ENCODE peak calls at places on chromosomes 16 and 17, in four cellular contexts. One of them, this sample, is unnamed.

GRCh38 chr17:41800601-41801373 is 11.0 kb downstream of the P3H4 start:
- DNase-seq in fibroblast of the conjunctiva: no peak
- DNase-seq in GM19239: no peak
- DNase-seq in stimulated activated CD4-positive, alpha-beta T cell treated with anti-CD3 and anti-CD28 coated beads, Interleukin-1b, Interleukin-23, amount 100 ng/mL, for 48 hours: no peak
- DNase-seq in this sample: no peak

GRCh38 chr17:18951941-18952842 is at the start of gene SLC5A10:
- DNase-seq in fibroblast of the conjunctiva: no peak
- DNase-seq in GM19239: no peak
- DNase-seq in stimulated activated CD4-positive, alpha-beta T cell treated with anti-CD3 and anti-CD28 coated beads, Interleukin-1b, Interleukin-23, amount 100 ng/mL, for 48 hours: no peak
- DNase-seq in this sample: no peak

GRCh38 chr17:59853168-59853918 is 39.4 kb downstream of the TUBD1 start:
- DNase-seq in fibroblast of the conjunctiva: no peak
- DNase-seq in GM19239: no peak
- DNase-seq in stimulated activated CD4-positive, alpha-beta T cell treated with anti-CD3 and anti-CD28 coated beads, Interleukin-1b, Interleukin-23, amount 100 ng/mL, for 48 hours: peak; percentile 75
- DNase-seq in this sample: no peak

GRCh38 chr16:84229421-84229820 is 10.4 kb downstream of the KCNG4 start:
- DNase-seq in fibroblast of the conjunctiva: no peak
- DNase-seq in GM19239: no peak
- DNase-seq in stimulated activated CD4-positive, alpha-beta T cell treated with anti-CD3 and anti-CD28 coated beads, Interleukin-1b, Interleukin-23, amount 100 ng/mL, for 48 hours: no peak
- DNase-seq in this sample: no peak

GRCh38 chr16:58363746-58364393 is 28.4 kb upstream of the GINS3 start:
- DNase-seq in fibroblast of the conjunctiva: no peak
- DNase-seq in GM19239: no peak
- DNase-seq in stimulated activated CD4-positive, alpha-beta T cell treated with anti-CD3 and anti-CD28 coated beads, Interleukin-1b, Interleukin-23, amount 100 ng/mL, for 48 hours: no peak
- DNase-seq in this sample: no peak

GRCh38 chr17:41864498-41864836 is 756 bp downstream of the KLHL11 start:
- DNase-seq in fibroblast of the conjunctiva: no peak
- DNase-seq in GM19239: peak; percentile 31
- DNase-seq in stimulated activated CD4-positive, alpha-beta T cell treated with anti-CD3 and anti-CD28 coated beads, Interleukin-1b, Interleukin-23, amount 100 ng/mL, for 48 hours: no peak
- DNase-seq in this sample: peak; percentile 35

GRCh38 chr17:17535957-17536356 is 39.8 kb upstream of the RASD1 start:
- DNase-seq in fibroblast of the conjunctiva: no peak
- DNase-seq in GM19239: no peak
- DNase-seq in stimulated activated CD4-positive, alpha-beta T cell treated with anti-CD3 and anti-CD28 coated beads, Interleukin-1b, Interleukin-23, amount 100 ng/mL, for 48 hours: no peak
- DNase-seq in this sample: no peak

GRCh38 chr17:31327534-31328526 is 6.4 kb upstream of the EVI2A start:
- DNase-seq in fibroblast of the conjunctiva: peak; percentile 16
- DNase-seq in GM19239: no peak
- DNase-seq in stimulated activated CD4-positive, alpha-beta T cell treated with anti-CD3 and anti-CD28 coated beads, Interleukin-1b, Interleukin-23, amount 100 ng/mL, for 48 hours: no peak
- DNase-seq in this sample: no peak

GRCh38 chr16:70520612-70521297 is 2.6 kb downstream of the COG4 start:
- DNase-seq in fibroblast of the conjunctiva: no peak
- DNase-seq in GM19239: peak; percentile 22
- DNase-seq in stimulated activated CD4-positive, alpha-beta T cell treated with anti-CD3 and anti-CD28 coated beads, Interleukin-1b, Interleukin-23, amount 100 ng/mL, for 48 hours: no peak
- DNase-seq in this sample: peak; percentile 25

GRCh38 chr17:63035271-63035670 is 69.2 kb downstream of the TANC2 start:
- DNase-seq in fibroblast of the conjunctiva: peak; percentile 67
- DNase-seq in GM19239: no peak
- DNase-seq in stimulated activated CD4-positive, alpha-beta T cell treated with anti-CD3 and anti-CD28 coated beads, Interleukin-1b, Interleukin-23, amount 100 ng/mL, for 48 hours: no peak
- DNase-seq in this sample: no peak

GRCh38 chr17:35745749-35746320 is 7.2 kb downstream of the GAS2L2 start:
- DNase-seq in fibroblast of the conjunctiva: no peak
- DNase-seq in GM19239: no peak
- DNase-seq in stimulated activated CD4-positive, alpha-beta T cell treated with anti-CD3 and anti-CD28 coated beads, Interleukin-1b, Interleukin-23, amount 100 ng/mL, for 48 hours: no peak
- DNase-seq in this sample: no peak

GRCh38 chr17:19718613-19719364 is 2.4 kb upstream of the SLC47A2 start:
- DNase-seq in fibroblast of the conjunctiva: no peak
- DNase-seq in GM19239: no peak
- DNase-seq in stimulated activated CD4-positive, alpha-beta T cell treated with anti-CD3 and anti-CD28 coated beads, Interleukin-1b, Interleukin-23, amount 100 ng/mL, for 48 hours: no peak
- DNase-seq in this sample: no peak

GRCh38 chr17:17151962-17152361 is 54.2 kb downstream of the PLD6 start:
- DNase-seq in fibroblast of the conjunctiva: peak; percentile 81
- DNase-seq in GM19239: no peak
- DNase-seq in stimulated activated CD4-positive, alpha-beta T cell treated with anti-CD3 and anti-CD28 coated beads, Interleukin-1b, Interleukin-23, amount 100 ng/mL, for 48 hours: peak; percentile 39
- DNase-seq in this sample: peak; percentile 20

GRCh38 chr17:8222630-8223355 is 12.4 kb upstream of the AURKB start:
- DNase-seq in fibroblast of the conjunctiva: peak; percentile 96
- DNase-seq in GM19239: no peak
- DNase-seq in stimulated activated CD4-positive, alpha-beta T cell treated with anti-CD3 and anti-CD28 coated beads, Interleukin-1b, Interleukin-23, amount 100 ng/mL, for 48 hours: peak; percentile 92
- DNase-seq in this sample: peak; percentile 90

GRCh38 chr17:36824678-36825091 is 112.6 kb upstream of the LHX1 start:
- DNase-seq in fibroblast of the conjunctiva: no peak
- DNase-seq in GM19239: no peak
- DNase-seq in stimulated activated CD4-positive, alpha-beta T cell treated with anti-CD3 and anti-CD28 coated beads, Interleukin-1b, Interleukin-23, amount 100 ng/mL, for 48 hours: no peak
- DNase-seq in this sample: no peak

GRCh38 chr17:82458885-82459424 is 414 bp downstream of the NARF start:
- DNase-seq in fibroblast of the conjunctiva: no peak
- DNase-seq in GM19239: no peak
- DNase-seq in stimulated activated CD4-positive, alpha-beta T cell treated with anti-CD3 and anti-CD28 coated beads, Interleukin-1b, Interleukin-23, amount 100 ng/mL, for 48 hours: no peak
- DNase-seq in this sample: peak; percentile 39

GRCh38 chr16:78317871-78318270 is 218.4 kb downstream of the WWOX start:
- DNase-seq in fibroblast of the conjunctiva: no peak
- DNase-seq in GM19239: no peak
- DNase-seq in stimulated activated CD4-positive, alpha-beta T cell treated with anti-CD3 and anti-CD28 coated beads, Interleukin-1b, Interleukin-23, amount 100 ng/mL, for 48 hours: no peak
- DNase-seq in this sample: no peak

GRCh38 chr17:34816806-34817205 is 144.5 kb downstream of the CCT6B start:
- DNase-seq in fibroblast of the conjunctiva: no peak
- DNase-seq in GM19239: no peak
- DNase-seq in stimulated activated CD4-positive, alpha-beta T cell treated with anti-CD3 and anti-CD28 coated beads, Interleukin-1b, Interleukin-23, amount 100 ng/mL, for 48 hours: no peak
- DNase-seq in this sample: no peak

GRCh38 chr16:56475226-56475625 is 23.9 kb downstream of the OGFOD1 start:
- DNase-seq in fibroblast of the conjunctiva: no peak
- DNase-seq in GM19239: no peak
- DNase-seq in stimulated activated CD4-positive, alpha-beta T cell treated with anti-CD3 and anti-CD28 coated beads, Interleukin-1b, Interleukin-23, amount 100 ng/mL, for 48 hours: no peak
- DNase-seq in this sample: no peak

GRCh38 chr16:705748-706188 is at the start of gene FBXL16:
- DNase-seq in fibroblast of the conjunctiva: no peak
- DNase-seq in GM19239: no peak
- DNase-seq in stimulated activated CD4-positive, alpha-beta T cell treated with anti-CD3 and anti-CD28 coated beads, Interleukin-1b, Interleukin-23, amount 100 ng/mL, for 48 hours: no peak
- DNase-seq in this sample: no peak

GRCh38 chr17:67212716-67213417 is 32.1 kb downstream of the HELZ start:
- DNase-seq in fibroblast of the conjunctiva: no peak
- DNase-seq in GM19239: no peak
- DNase-seq in stimulated activated CD4-positive, alpha-beta T cell treated with anti-CD3 and anti-CD28 coated beads, Interleukin-1b, Interleukin-23, amount 100 ng/mL, for 48 hours: no peak
- DNase-seq in this sample: no peak

GRCh38 chr17:17872468-17873345 is 35.9 kb upstream of the SREBF1 start:
- DNase-seq in fibroblast of the conjunctiva: no peak
- DNase-seq in GM19239: no peak
- DNase-seq in stimulated activated CD4-positive, alpha-beta T cell treated with anti-CD3 and anti-CD28 coated beads, Interleukin-1b, Interleukin-23, amount 100 ng/mL, for 48 hours: no peak
- DNase-seq in this sample: no peak

GRCh38 chr16:17076121-17076757 is 394.5 kb downstream of the XYLT1 start:
- DNase-seq in fibroblast of the conjunctiva: no peak
- DNase-seq in GM19239: peak; percentile 28
- DNase-seq in stimulated activated CD4-positive, alpha-beta T cell treated with anti-CD3 and anti-CD28 coated beads, Interleukin-1b, Interleukin-23, amount 100 ng/mL, for 48 hours: no peak
- DNase-seq in this sample: no peak

GRCh38 chr17:7910711-7911110 is 5.4 kb downstream of the RNF227 start:
- DNase-seq in fibroblast of the conjunctiva: no peak
- DNase-seq in GM19239: no peak
- DNase-seq in stimulated activated CD4-positive, alpha-beta T cell treated with anti-CD3 and anti-CD28 coated beads, Interleukin-1b, Interleukin-23, amount 100 ng/mL, for 48 hours: no peak
- DNase-seq in this sample: no peak

GRCh38 chr17:74872313-74873035 is at the start of gene FDXR:
- DNase-seq in fibroblast of the conjunctiva: no peak
- DNase-seq in GM19239: no peak
- DNase-seq in stimulated activated CD4-positive, alpha-beta T cell treated with anti-CD3 and anti-CD28 coated beads, Interleukin-1b, Interleukin-23, amount 100 ng/mL, for 48 hours: no peak
- DNase-seq in this sample: no peak

GRCh38 chr17:35536664-35537160 is 766 bp downstream of the SLFN12L start:
- DNase-seq in fibroblast of the conjunctiva: no peak
- DNase-seq in GM19239: no peak
- DNase-seq in stimulated activated CD4-positive, alpha-beta T cell treated with anti-CD3 and anti-CD28 coated beads, Interleukin-1b, Interleukin-23, amount 100 ng/mL, for 48 hours: peak; percentile 49
- DNase-seq in this sample: no peak

GRCh38 chr17:57852955-57853328 is 3.1 kb upstream of the MRPS23 start:
- DNase-seq in fibroblast of the conjunctiva: no peak
- DNase-seq in GM19239: no peak
- DNase-seq in stimulated activated CD4-positive, alpha-beta T cell treated with anti-CD3 and anti-CD28 coated beads, Interleukin-1b, Interleukin-23, amount 100 ng/mL, for 48 hours: no peak
- DNase-seq in this sample: no peak

GRCh38 chr17:48178327-48178726 is 70.8 kb downstream of the SNX11 start:
- DNase-seq in fibroblast of the conjunctiva: no peak
- DNase-seq in GM19239: no peak
- DNase-seq in stimulated activated CD4-positive, alpha-beta T cell treated with anti-CD3 and anti-CD28 coated beads, Interleukin-1b, Interleukin-23, amount 100 ng/mL, for 48 hours: no peak
- DNase-seq in this sample: no peak

GRCh38 chr16:72455743-72456659 is 284.0 kb upstream of the PMFBP1 start:
- DNase-seq in fibroblast of the conjunctiva: no peak
- DNase-seq in GM19239: no peak
- DNase-seq in stimulated activated CD4-positive, alpha-beta T cell treated with anti-CD3 and anti-CD28 coated beads, Interleukin-1b, Interleukin-23, amount 100 ng/mL, for 48 hours: no peak
- DNase-seq in this sample: no peak

GRCh38 chr17:39205112-39205526 is 5.0 kb downstream of the RPL19 start:
- DNase-seq in fibroblast of the conjunctiva: no peak
- DNase-seq in GM19239: no peak
- DNase-seq in stimulated activated CD4-positive, alpha-beta T cell treated with anti-CD3 and anti-CD28 coated beads, Interleukin-1b, Interleukin-23, amount 100 ng/mL, for 48 hours: no peak
- DNase-seq in this sample: no peak

GRCh38 chr16:71627631-71628236 is 1.8 kb downstream of the MARVELD3 start:
- DNase-seq in fibroblast of the conjunctiva: no peak
- DNase-seq in GM19239: no peak
- DNase-seq in stimulated activated CD4-positive, alpha-beta T cell treated with anti-CD3 and anti-CD28 coated beads, Interleukin-1b, Interleukin-23, amount 100 ng/mL, for 48 hours: no peak
- DNase-seq in this sample: no peak

GRCh38 chr16:14669776-14670175 is 24.3 kb downstream of the PLA2G10 start:
- DNase-seq in fibroblast of the conjunctiva: no peak
- DNase-seq in GM19239: no peak
- DNase-seq in stimulated activated CD4-positive, alpha-beta T cell treated with anti-CD3 and anti-CD28 coated beads, Interleukin-1b, Interleukin-23, amount 100 ng/mL, for 48 hours: no peak
- DNase-seq in this sample: no peak

GRCh38 chr17:29504711-29505110 is 62.1 kb downstream of the ABHD15 start:
- DNase-seq in fibroblast of the conjunctiva: no peak
- DNase-seq in GM19239: no peak
- DNase-seq in stimulated activated CD4-positive, alpha-beta T cell treated with anti-CD3 and anti-CD28 coated beads, Interleukin-1b, Interleukin-23, amount 100 ng/mL, for 48 hours: no peak
- DNase-seq in this sample: no peak

GRCh38 chr16:24822542-24822941 is 23.2 kb upstream of the SLC5A11 start:
- DNase-seq in fibroblast of the conjunctiva: no peak
- DNase-seq in GM19239: no peak
- DNase-seq in stimulated activated CD4-positive, alpha-beta T cell treated with anti-CD3 and anti-CD28 coated beads, Interleukin-1b, Interleukin-23, amount 100 ng/mL, for 48 hours: no peak
- DNase-seq in this sample: no peak

GRCh38 chr16:12612598-12613101 is 191.0 kb downstream of the CPPED1 start:
- DNase-seq in fibroblast of the conjunctiva: no peak
- DNase-seq in GM19239: no peak
- DNase-seq in stimulated activated CD4-positive, alpha-beta T cell treated with anti-CD3 and anti-CD28 coated beads, Interleukin-1b, Interleukin-23, amount 100 ng/mL, for 48 hours: peak; percentile 33
- DNase-seq in this sample: no peak

This sample was measured in T-helper 2 cell treated with Interferon-gamma antibody and Interleukin-4, amounts not matched to agents 5 μg/mL and 100 μg/mL, for 36 hours.